ENCODE peak calls at places on chromosome 5, in ten cellular contexts. I, T, C, H, G, L, B, W, F and P are unnamed samples.

GRCh38 chr5:179224741-179225140 is 120.5 kb downstream of the ADAMTS2 start:
- DNase-seq in F (no peak), W (no peak), H (no peak), T (no peak), G (no peak), I (no peak), L (no peak), B (no peak), C (no peak), P (no peak)

GRCh38 chr5:161007879-161008278 is 155.9 kb upstream of the ATP10B start:
- DNase-seq in F (no peak), C (no peak), L (no peak), H (no peak), T (no peak), I (no peak), G (no peak), B (no peak), W (no peak), P (no peak)

GRCh38 chr5:126462239-126463014 is 39.2 kb downstream of the GRAMD2B start:
- DNase-seq in C (no peak), B (no peak), G (peak), L (no peak), I (no peak), H (peak), T (peak), W (no peak), F (peak), P (peak)

GRCh38 chr5:139368613-139369012 is 14.5 kb downstream of the SLC23A1 start:
- DNase-seq in L (peak), C (no peak), B (no peak), T (peak), H (no peak), G (no peak), W (peak), F (no peak), I (no peak), P (no peak)

GRCh38 chr5:131745155-131745554 is 51.7 kb downstream of the FNIP1 start:
- DNase-seq in F (no peak), L (no peak), C (no peak), B (no peak), I (no peak), T (no peak), H (no peak), G (no peak), W (no peak), P (no peak)

GRCh38 chr5:100430268-100430900 is 104.8 kb upstream of the FAM174A start:
- DNase-seq in G (no peak), B (no peak), C (peak), I (no peak), F (peak), H (peak), W (peak), T (peak), L (peak), P (peak)

GRCh38 chr5:145904743-145905142 is 31.6 kb upstream of the SH3RF2 start:
- DNase-seq in L (no peak), T (no peak), G (no peak), W (no peak), I (no peak), C (no peak), B (no peak), H (no peak), F (no peak), P (no peak)

GRCh38 chr5:81233080-81233634 is at the start of gene CKMT2:
- DNase-seq in I (peak), B (peak), H (peak), W (no peak), T (peak), L (no peak), C (peak), F (peak), G (peak), P (no peak)

GRCh38 chr5:10500669-10501068 is 59.0 kb downstream of the ROPN1L start:
- DNase-seq in C (no peak), W (no peak), H (no peak), T (no peak), I (no peak), G (no peak), B (no peak), F (no peak), L (no peak), P (no peak)

GRCh38 chr5:138354387-138354786 is 1.9 kb downstream of the KDM3B start:
- DNase-seq in H (no peak), B (no peak), I (no peak), W (no peak), L (no peak), G (no peak), T (no peak), C (no peak), F (no peak), P (no peak)

GRCh38 chr5:88518131-88519016 is 249.7 kb upstream of the TMEM161B start:
- DNase-seq in L (peak), C (no peak), W (no peak), T (no peak), I (no peak), B (no peak), F (no peak), H (no peak), G (no peak), P (no peak)

GRCh38 chr5:54924487-54924886 is 60.9 kb downstream of the ESM1 start:
- DNase-seq in T (no peak), C (no peak), B (no peak), G (no peak), H (no peak), L (no peak), F (no peak), W (no peak), I (no peak), P (no peak)

GRCh38 chr5:142012792-142013388 is at the start of gene GNPDA1:
- DNase-seq in B (peak), W (peak), F (peak), L (peak), I (peak), T (peak), G (peak), C (peak), H (peak), P (peak)

GRCh38 chr5:8851101-8851500 is 694.8 kb downstream of the SEMA5A start:
- DNase-seq in H (no peak), G (no peak), W (no peak), F (no peak), I (no peak), C (no peak), T (no peak), L (no peak), B (no peak), P (no peak)

GRCh38 chr5:137294604-137295003 is 204.5 kb downstream of the SPOCK1 start:
- DNase-seq in C (no peak), F (no peak), G (no peak), L (no peak), B (no peak), W (no peak), I (no peak), H (no peak), T (no peak), P (no peak)

GRCh38 chr5:79795764-79796398 is 106.2 kb downstream of the CMYA5 start:
- DNase-seq in G (peak), H (peak), W (no peak), B (no peak), T (peak), F (no peak), L (no peak), I (no peak), C (no peak), P (peak)

GRCh38 chr5:174903333-174903732 is 179.0 kb downstream of the MSX2 start:
- DNase-seq in H (no peak), B (no peak), C (no peak), I (no peak), L (peak), W (no peak), T (no peak), F (no peak), G (no peak), P (no peak)

GRCh38 chr5:98397081-98397480 is 376.4 kb upstream of the RGMB start:
- DNase-seq in B (peak), I (no peak), T (peak), H (peak), W (no peak), G (no peak), L (no peak), F (no peak), C (no peak), P (no peak)

GRCh38 chr5:2293906-2294305 is 411.2 kb upstream of the IRX4 start:
- DNase-seq in F (no peak), W (no peak), B (no peak), G (no peak), H (no peak), L (no peak), T (no peak), I (no peak), C (no peak), P (no peak)

GRCh38 chr5:3512291-3512690 is 83.3 kb upstream of the IRX1 start:
- DNase-seq in C (no peak), F (no peak), H (no peak), B (no peak), L (no peak), W (no peak), G (no peak), T (no peak), I (no peak), P (no peak)

GRCh38 chr5:74766348-74766886 is 500 bp downstream of the GFM2 start:
- DNase-seq in W (peak), G (no peak), T (peak), L (peak), B (peak), H (peak), F (peak), C (no peak), I (no peak), P (peak)

GRCh38 chr5:74954919-74955318 is 88.7 kb upstream of the FAM169A start:
- DNase-seq in B (no peak), T (peak), C (no peak), F (no peak), W (no peak), G (no peak), L (no peak), H (peak), I (no peak), P (peak)

GRCh38 chr5:44538831-44539539 is 149.8 kb upstream of the FGF10 start:
- DNase-seq in C (no peak), W (no peak), L (peak), H (no peak), F (no peak), T (peak), B (no peak), I (no peak), G (no peak), P (no peak)

GRCh38 chr5:139877129-139877597 is 81.6 kb downstream of the PSD2 start:
- DNase-seq in B (no peak), C (no peak), F (no peak), L (no peak), I (no peak), H (no peak), T (no peak), G (no peak), W (no peak), P (peak)

GRCh38 chr5:61933787-61934626 is 372.0 kb upstream of the KIF2A start:
- DNase-seq in L (peak), H (peak), G (peak), B (peak), I (no peak), T (peak), F (peak), W (peak), C (peak), P (peak)

GRCh38 chr5:15995206-15996052 is 184.2 kb downstream of the MARCHF11 start:
- DNase-seq in T (peak), C (no peak), I (no peak), F (peak), G (no peak), W (peak), L (peak), B (peak), H (peak), P (peak)

GRCh38 chr5:17799521-17799920 is 165.3 kb downstream of the TAF11L14 start:
- DNase-seq in C (no peak), F (no peak), I (no peak), B (no peak), L (no peak), G (no peak), H (no peak), T (no peak), W (no peak), P (no peak)

GRCh38 chr5:83476470-83476817 is 4.9 kb downstream of the VCAN start:
- DNase-seq in F (no peak), I (no peak), G (no peak), L (no peak), B (no peak), C (no peak), T (no peak), W (no peak), H (no peak), P (no peak)

GRCh38 chr5:73783823-73784222 is 157.8 kb downstream of the ARHGEF28 start:
- DNase-seq in H (peak), B (no peak), C (no peak), L (peak), W (peak), I (no peak), F (no peak), G (no peak), T (peak), P (peak)

GRCh38 chr5:89983206-89983605 is 426.4 kb downstream of the CETN3 start:
- DNase-seq in I (no peak), B (no peak), W (no peak), C (no peak), L (no peak), G (no peak), H (no peak), F (no peak), T (no peak), P (no peak)

GRCh38 chr5:170112876-170113516 is 7.3 kb downstream of the FOXI1 start:
- DNase-seq in I (no peak), B (no peak), T (no peak), H (no peak), F (peak), G (no peak), W (no peak), C (no peak), L (peak), P (no peak)

GRCh38 chr5:93592866-93593265 is 9.8 kb downstream of the NR2F1 start:
- DNase-seq in G (no peak), B (no peak), I (no peak), C (no peak), L (no peak), H (no peak), F (no peak), T (peak), W (no peak), P (no peak)

GRCh38 chr5:72292411-72292810 is 27.6 kb downstream of the MRPS27 start:
- DNase-seq in B (no peak), H (no peak), I (no peak), G (no peak), W (no peak), F (no peak), C (no peak), L (no peak), T (no peak), P (no peak)

GRCh38 chr5:72296251-72296650 is 23.8 kb downstream of the MRPS27 start:
- DNase-seq in T (no peak), H (no peak), C (no peak), G (no peak), I (no peak), B (no peak), L (no peak), F (no peak), W (peak), P (no peak)

GRCh38 chr5:72295539-72295938 is 24.5 kb downstream of the MRPS27 start:
- DNase-seq in B (no peak), C (no peak), T (no peak), L (no peak), H (no peak), F (no peak), I (no peak), W (no peak), G (no peak), P (no peak)

GRCh38 chr5:72293495-72294055 is 26.5 kb downstream of the MRPS27 start:
- DNase-seq in L (no peak), T (no peak), G (no peak), C (no peak), W (peak), I (no peak), H (no peak), F (no peak), B (no peak), P (no peak)

DNA sequence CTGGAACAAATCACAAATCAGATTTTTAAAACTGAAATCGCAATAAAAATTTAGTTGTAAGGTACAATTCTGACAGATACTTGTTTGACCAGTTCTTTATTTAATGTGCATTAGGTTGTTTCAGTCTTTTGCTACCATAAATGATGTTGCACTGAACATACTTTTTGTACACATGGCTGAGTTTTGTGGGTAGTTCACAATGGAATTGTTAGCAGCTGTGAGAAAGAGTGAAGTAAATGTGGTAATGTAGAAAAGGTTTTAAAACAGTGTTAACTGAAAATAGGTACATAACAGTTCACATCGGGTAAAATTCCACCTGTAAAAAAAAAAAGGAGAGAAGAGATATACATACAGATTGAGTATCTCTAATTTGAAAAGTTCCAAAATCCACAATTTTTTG is 25.6 kb downstream of the MRPS27 start:
- DNase-seq in H (no peak), I (no peak), C (no peak), F (no peak), B (no peak), G (no peak), L (no peak), T (no peak), W (peak), P (no peak)
- TF ChIP-seq CTCF in H (no peak), I (no peak), C (no peak), F (no peak), B (no peak), G (no peak), L (no peak), T (no peak), W (no peak), P (no peak)

DNA sequence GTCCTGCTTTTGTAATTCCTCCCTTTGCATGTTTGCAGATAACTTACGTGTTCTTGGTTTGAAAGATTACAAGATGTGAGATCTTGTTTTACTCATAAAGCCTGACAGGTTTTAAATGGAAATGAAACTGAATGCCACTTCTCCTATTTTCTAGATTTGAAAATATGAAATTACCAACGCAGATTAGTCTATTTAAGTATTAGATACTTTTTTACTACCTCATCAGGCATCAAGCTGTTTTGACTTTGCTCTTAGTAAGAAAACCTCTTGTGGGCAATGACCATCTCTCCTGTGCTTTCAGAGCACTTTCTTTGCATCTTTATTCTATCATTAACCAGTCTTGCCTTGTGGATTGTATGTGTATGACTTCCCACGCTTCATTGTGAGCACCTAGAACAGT is 3.5 kb downstream of the DMXL1 start:
- DNase-seq in F (no peak), T (no peak), W (peak), L (no peak), H (no peak), C (no peak), G (no peak), B (no peak), I (no peak), P (no peak)
- H3K4me3 ChIP-seq in F (no peak), T (no peak), W (peak), L (peak), H (no peak), C (no peak), G (no peak), B (no peak), I (no peak), P (no peak)

DNA sequence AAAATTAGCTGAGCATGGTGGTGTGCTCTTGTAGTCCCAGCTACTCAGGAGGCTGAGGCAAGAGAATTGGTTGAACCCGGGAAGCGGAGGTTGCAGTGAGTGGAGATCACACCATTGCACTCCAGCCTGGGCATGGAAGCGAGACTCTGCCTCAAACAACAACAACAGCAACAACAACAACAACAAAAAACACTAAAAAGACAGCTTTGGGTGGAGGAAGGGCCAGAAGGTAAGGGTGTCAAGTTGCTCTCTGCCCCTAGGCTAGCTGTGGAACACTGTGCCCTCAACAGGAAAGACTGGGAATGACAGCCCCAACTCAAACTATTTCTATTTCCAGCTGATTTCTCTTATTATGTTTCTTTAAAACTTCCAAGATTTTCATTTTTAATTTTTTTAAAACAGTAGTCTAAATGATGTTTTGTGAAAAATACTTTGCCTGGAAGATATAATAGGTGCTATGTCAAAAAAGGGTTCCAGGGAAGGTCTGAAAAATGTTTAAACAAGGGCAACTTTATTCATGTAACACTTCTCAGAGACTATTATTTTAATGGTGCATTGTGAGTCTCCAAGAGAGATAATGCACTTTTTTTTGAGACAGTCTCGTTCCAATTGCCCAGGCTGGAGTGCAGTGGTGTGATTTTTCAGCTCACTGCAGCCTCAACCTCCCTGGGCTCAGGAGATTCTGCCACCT is 29.9 kb downstream of the CLINT1 start:
- DNase-seq in I (no peak), W (no peak), B (no peak), L (peak), T (peak), C (no peak), F (no peak), H (peak), G (no peak), P (peak)
- TF ChIP-seq CTCF in I (peak), W (peak), B (peak), L (peak), T (peak), C (no peak), F (peak), H (peak), G (no peak), P (peak)

DNA sequence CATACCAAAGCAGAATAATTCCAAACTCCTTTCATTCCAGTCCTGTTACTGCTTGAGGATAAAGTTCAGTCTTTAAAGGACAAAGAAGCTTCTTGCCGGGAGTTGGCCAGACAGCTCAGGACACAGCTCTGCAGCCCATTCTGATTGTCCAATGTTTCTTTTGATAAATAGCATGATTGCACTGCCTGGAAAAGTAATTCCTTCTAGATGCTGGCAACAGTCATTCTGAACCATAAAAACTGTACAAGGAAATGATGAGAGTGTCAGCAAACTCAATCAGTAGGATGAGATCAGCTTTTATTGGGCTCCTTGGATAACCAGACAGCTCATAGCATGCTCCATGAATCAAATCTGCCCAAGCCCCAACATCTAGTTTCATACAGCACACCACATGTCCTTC is 219.7 kb upstream of the NREP start:
- DNase-seq in L (no peak), I (no peak), T (no peak), W (no peak), B (peak), F (no peak), H (no peak), G (no peak), C (no peak), P (no peak)
- H3K4me3 ChIP-seq in L (no peak), I (no peak), T (no peak), W (no peak), B (no peak), F (no peak), H (no peak), G (no peak), C (no peak), P (no peak)